ENCODE peak calls at places on chromosome 16, in nine cellular contexts. V is fibroblast of mammary gland; E is NCI-H748 treated with DMSO at 0.1 percent for 48 hours; Z is neural crest cell; R is GM20000; C is foreskin fibroblast; P is activated naive CD4-positive, alpha-beta T cell; F is NCI-H774; W is stimulated activated CD4-positive, alpha-beta T cell treated with anti-CD3 and anti-CD28 coated beads, Interleukin-4, amount 100 ng/mL, for 24 hours. T is an unnamed sample.

GRCh38 chr16:4548124-4548523 is 8.0 kb upstream of the C16orf96 start:
- DNase-seq in V (no peak), E (no peak), Z (no peak), R (no peak), C (no peak), P (no peak), F (no peak), W (no peak), T (no peak)

GRCh38 chr16:29994613-29995329 is 646 bp downstream of the HIRIP3 start:
- DNase-seq in V (peak), E (no peak), Z (no peak), R (peak), C (peak), P (no peak), F (no peak), W (peak), T (peak)

GRCh38 chr16:24499193-24499814 is 40.1 kb upstream of the RBBP6 start:
- DNase-seq in V (peak), E (peak), Z (peak), R (peak), C (peak), P (no peak), F (peak), W (no peak), T (peak)

GRCh38 chr16:84641643-84642358 is 6.5 kb upstream of the KLHL36 start:
- DNase-seq in V (no peak), E (no peak), Z (no peak), R (no peak), C (no peak), P (no peak), F (no peak), W (no peak), T (no peak)

GRCh38 chr16:69057400-69058378 is 47.8 kb upstream of the HAS3 start:
- DNase-seq in V (peak), E (no peak), Z (no peak), R (peak), C (peak), P (no peak), F (no peak), W (no peak), T (peak)

GRCh38 chr16:30958164-30959083 is 870 bp downstream of the SETD1A start:
- DNase-seq in V (peak), E (no peak), Z (peak), R (peak), C (peak), P (peak), F (peak), W (no peak), T (no peak)

GRCh38 chr16:78609542-78610253 is 510.2 kb downstream of the WWOX start:
- DNase-seq in V (no peak), E (no peak), Z (no peak), R (no peak), C (no peak), P (no peak), F (no peak), W (no peak), T (no peak)

GRCh38 chr16:4212934-4213296 is 29.0 kb downstream of the SRL start:
- DNase-seq in V (peak), E (no peak), Z (no peak), R (no peak), C (peak), P (no peak), F (no peak), W (no peak), T (no peak)

GRCh38 chr16:53773150-53773846 is 69.3 kb downstream of the FTO start:
- DNase-seq in V (peak), E (peak), Z (no peak), R (peak), C (peak), P (no peak), F (peak), W (no peak), T (peak)

GRCh38 chr16:25065899-25066298 is 45.6 kb upstream of the LCMT1 start:
- DNase-seq in V (no peak), E (no peak), Z (no peak), R (peak), C (no peak), P (no peak), F (no peak), W (no peak), T (no peak)

GRCh38 chr16:48123104-48123788 is 32.5 kb downstream of the ABCC12 start:
- DNase-seq in V (peak), E (no peak), Z (no peak), R (peak), C (peak), P (no peak), F (no peak), W (peak), T (peak)

GRCh38 chr16:23324727-23325126 is 22.6 kb downstream of the SCNN1B start:
- DNase-seq in V (no peak), E (peak), Z (no peak), R (no peak), C (no peak), P (no peak), F (peak), W (no peak), T (no peak)

T was measured in Ammon's horn.